ENCODE peak calls at places on chromosomes 16 and 17, in ten cellular contexts. U is skeletal muscle cell; M is bronchial epithelial cell; W is HT1080; S is stomach; J is M059J; F is choroid plexus epithelial cell; Y is stimulated activated CD4-positive, alpha-beta T cell treated with anti-CD3 and anti-CD28 coated beads, Interleukin-2, amount 100 ng/mL, for 4 hours; B is activated CD8-positive, alpha-beta T cell treated with anti-CD3 and anti-CD28 coated beads, Interleukin-2, amount 10 ng/mL, durations not matched to agents 7 days and 5 days; T is AG08395. N is an unnamed sample.

GRCh38 chr16:64920211-64920610 is 201.7 kb downstream of the CDH11 start:
- DNase-seq in F (peak; percentile 73), S (no peak), T (no peak), B (no peak), Y (no peak), U (peak; percentile 56), M (no peak), W (no peak), J (no peak), N (no peak)

GRCh38 chr16:75263963-75264445 is 12.6 kb upstream of the BCAR1 start:
- DNase-seq in B (no peak), W (peak; percentile 56), Y (no peak), U (no peak), S (no peak), M (no peak), T (peak; percentile 64), J (peak; percentile 87), F (no peak), N (peak; percentile 61)

GRCh38 chr17:81465912-81466311 is 46.7 kb downstream of the ACTG1 start:
- DNase-seq in F (no peak), W (no peak), S (no peak), U (no peak), B (no peak), M (no peak), Y (no peak), T (no peak), J (no peak), N (no peak)

GRCh38 chr17:47205419-47205963 is 3.7 kb upstream of the MYL4 start:
- DNase-seq in J (peak; percentile 94), B (peak; percentile 82), M (peak; percentile 64), W (peak; percentile 18), F (peak; percentile 93), T (peak; percentile 70), Y (peak; percentile 57), U (peak; percentile 73), S (peak; percentile 72), N (peak; percentile 70)

GRCh38 chr17:28404812-28405570 is 1.0 kb downstream of the SLC46A1 start:
- DNase-seq in W (no peak), Y (no peak), J (no peak), M (no peak), U (no peak), S (peak; percentile 50), B (no peak), T (peak; percentile 21), F (no peak), N (no peak)

GRCh38 chr16:30095166-30096078 is 591 bp downstream of the YPEL3 start:
- DNase-seq in S (no peak), W (no peak), U (no peak), B (no peak), Y (no peak), M (no peak), F (no peak), J (no peak), T (no peak), N (no peak)

GRCh38 chr16:15607700-15608396 is 35.1 kb downstream of the MARF1 start:
- DNase-seq in S (no peak), B (no peak), F (peak; percentile 99), M (peak; percentile 77), T (no peak), J (peak; percentile 35), W (no peak), Y (no peak), U (peak; percentile 17), N (no peak)

GRCh38 chr17:67489273-67489672 is 112.2 kb downstream of the PITPNC1 start:
- DNase-seq in W (no peak), B (no peak), S (no peak), J (no peak), M (no peak), U (no peak), Y (no peak), F (no peak), T (no peak), N (no peak)

GRCh38 chr16:57264381-57264780 is 19.3 kb downstream of the ARL2BP start:
- DNase-seq in Y (no peak), M (no peak), S (no peak), W (no peak), T (no peak), J (no peak), U (no peak), B (no peak), F (no peak), N (no peak)

GRCh38 chr16:15876503-15876902 is 11.9 kb downstream of the CEP20 start:
- DNase-seq in Y (no peak), J (no peak), T (no peak), S (no peak), M (peak; percentile 34), U (no peak), B (no peak), F (no peak), W (no peak), N (no peak)

GRCh38 chr16:64892843-64893242 is 229.0 kb downstream of the CDH11 start:
- DNase-seq in B (no peak), S (no peak), M (peak; percentile 97), T (peak; percentile 88), F (peak; percentile 91), Y (no peak), W (peak; percentile 38), J (peak; percentile 77), U (peak; percentile 89), N (peak; percentile 69)

GRCh38 chr17:32518856-32519768 is 32.3 kb downstream of the CDK5R1 start:
- DNase-seq in S (peak; percentile 63), F (peak; percentile 16), Y (peak; percentile 41), J (peak; percentile 56), B (peak; percentile 70), U (no peak), W (peak; percentile 30), T (peak; percentile 58), M (peak; percentile 60), N (peak; percentile 56)

GRCh38 chr17:51636291-51636690 is 375.9 kb downstream of the UTP18 start:
- DNase-seq in S (no peak), Y (no peak), M (peak; percentile 10), T (no peak), W (no peak), F (no peak), U (no peak), B (no peak), J (no peak), N (no peak)

GRCh38 chr17:72699566-72699965 is 392.9 kb downstream of the SLC39A11 start:
- DNase-seq in Y (no peak), U (no peak), T (peak; percentile 80), J (peak; percentile 87), B (no peak), S (no peak), W (peak; percentile 87), M (no peak), F (no peak), N (peak; percentile 94)

GRCh38 chr16:15946257-15947044 is 3.0 kb upstream of the ABCC1 start:
- DNase-seq in S (no peak), J (peak; percentile 71), B (no peak), W (peak; percentile 56), Y (no peak), M (peak; percentile 99), F (peak; percentile 76), U (peak; percentile 66), T (peak; percentile 70), N (peak; percentile 25)

GRCh38 chr17:69695646-69696045 is 281.1 kb downstream of the MAP2K6 start:
- DNase-seq in F (no peak), J (no peak), M (no peak), Y (no peak), W (no peak), U (no peak), T (no peak), S (no peak), B (no peak), N (no peak)

GRCh38 chr16:57092786-57093301 is 461 bp downstream of the CPNE2 start:
- DNase-seq in U (no peak), M (no peak), F (no peak), Y (peak; percentile 40), S (peak; percentile 46), T (no peak), B (peak; percentile 46), J (no peak), W (no peak), N (peak; percentile 22)

GRCh38 chr17:70168044-70168978 is 1.0 kb upstream of the KCNJ2 start:
- DNase-seq in F (peak; percentile 92), W (no peak), J (peak; percentile 41), U (no peak), Y (no peak), S (peak; percentile 71), M (peak; percentile 74), B (peak; percentile 38), T (peak; percentile 44), N (peak; percentile 48)

GRCh38 chr16:89304181-89304851 is 86.8 kb downstream of the ZNF778 start:
- DNase-seq in U (no peak), W (no peak), J (no peak), F (no peak), M (no peak), T (no peak), S (no peak), Y (no peak), B (no peak), N (no peak)

GRCh38 chr16:11034005-11034404 is 89.6 kb downstream of the CLEC16A start:
- DNase-seq in Y (no peak), T (peak; percentile 67), B (no peak), M (peak; percentile 74), W (no peak), U (peak; percentile 91), S (no peak), J (no peak), F (peak; percentile 79), N (peak; percentile 82)

N was measured in RPMI7951.